ENCODE peak calls at places on chromosomes 7 and 10, in seven cellular contexts. One of them, this sample, is unnamed. For H3K4me1, the result is how much of the 10 kb centered on the place peaks cover.

GRCh38 chr7:143882611-143883078 is 19.3 kb downstream of the TCAF1 start:
- DNase-seq in aorta: peak
- DNase-seq in heart left ventricle: peak
- DNase-seq in Caco-2: no peak
- DNase-seq in PC-9: no peak
- DNase-seq in osteoblast: peak
- DNase-seq in cardiac muscle cell: peak
- DNase-seq in this sample: peak

GRCh38 chr10:122054046-122055025 is 65.4 kb downstream of the TACC2 start:
- DNase-seq in cardiac muscle cell: peak
- DNase-seq in aorta: peak
- DNase-seq in heart left ventricle: peak
- DNase-seq in Caco-2: peak
- DNase-seq in PC-9: peak
- DNase-seq in osteoblast: peak
- DNase-seq in this sample: peak

GRCh38 chr10:64086083-64086772 is 565.0 kb downstream of the REEP3 start:
- DNase-seq in osteoblast: no peak
- DNase-seq in heart left ventricle: no peak
- DNase-seq in PC-9: no peak
- DNase-seq in cardiac muscle cell: no peak
- DNase-seq in Caco-2: no peak
- DNase-seq in aorta: no peak
- DNase-seq in this sample: no peak

GRCh38 chr7:139913006-139913405 is 83.9 kb downstream of the TBXAS1 start:
- DNase-seq in heart left ventricle: no peak
- DNase-seq in osteoblast: no peak
- DNase-seq in PC-9: no peak
- DNase-seq in Caco-2: no peak
- DNase-seq in aorta: peak
- DNase-seq in cardiac muscle cell: peak
- DNase-seq in this sample: no peak

GRCh38 chr7:26964409-26964808 is 100.0 kb upstream of the SKAP2 start:
- DNase-seq in osteoblast: no peak
- DNase-seq in aorta: no peak
- DNase-seq in heart left ventricle: no peak
- DNase-seq in cardiac muscle cell: no peak
- DNase-seq in Caco-2: no peak
- DNase-seq in PC-9: no peak
- DNase-seq in this sample: no peak

GRCh38 chr7:50781371-50781770 is 1.3 kb downstream of the GRB10 start:
- DNase-seq in heart left ventricle: no peak
- DNase-seq in osteoblast: no peak
- DNase-seq in Caco-2: no peak
- DNase-seq in aorta: no peak
- DNase-seq in cardiac muscle cell: no peak
- DNase-seq in PC-9: no peak
- DNase-seq in this sample: no peak

GRCh38 chr7:12119638-12120303 is 91.3 kb upstream of the TMEM106B start:
- DNase-seq in cardiac muscle cell: no peak
- DNase-seq in osteoblast: no peak
- DNase-seq in PC-9: no peak
- DNase-seq in aorta: no peak
- DNase-seq in heart left ventricle: no peak
- DNase-seq in Caco-2: no peak
- DNase-seq in this sample: no peak

GRCh38 chr7:142603870-142604448 is 145.3 kb upstream of the PRSS1 start:
- DNase-seq in osteoblast: no peak
- DNase-seq in PC-9: peak
- DNase-seq in aorta: no peak
- DNase-seq in Caco-2: peak
- DNase-seq in heart left ventricle: no peak
- DNase-seq in cardiac muscle cell: peak
- DNase-seq in this sample: no peak

GRCh38 chr10:133334495-133335237 is 2.0 kb downstream of the CALY start:
- DNase-seq in Caco-2: no peak
- DNase-seq in aorta: no peak
- DNase-seq in osteoblast: peak
- DNase-seq in heart left ventricle: no peak
- DNase-seq in cardiac muscle cell: peak
- DNase-seq in PC-9: no peak
- DNase-seq in this sample: peak

GRCh38 chr10:86968271-86968993 is at the start of gene ADIRF:
- DNase-seq in osteoblast: peak
- DNase-seq in cardiac muscle cell: no peak
- DNase-seq in PC-9: peak
- DNase-seq in heart left ventricle: peak
- DNase-seq in aorta: peak
- DNase-seq in Caco-2: no peak
- DNase-seq in this sample: peak

GRCh38 chr7:85750454-85750949 is 563.6 kb upstream of the SEMA3D start:
- DNase-seq in cardiac muscle cell: peak
- DNase-seq in PC-9: no peak
- DNase-seq in aorta: no peak
- DNase-seq in heart left ventricle: no peak
- DNase-seq in Caco-2: peak
- DNase-seq in osteoblast: peak
- DNase-seq in this sample: no peak

GRCh38 chr7:42922017-42922753 is 9.8 kb downstream of the PSMA2 start:
- DNase-seq in osteoblast: no peak
- DNase-seq in PC-9: no peak
- DNase-seq in aorta: no peak
- DNase-seq in heart left ventricle: no peak
- DNase-seq in Caco-2: no peak
- DNase-seq in cardiac muscle cell: no peak
- DNase-seq in this sample: no peak

GRCh38 chr10:72276013-72276387 is 2.3 kb downstream of the DDIT4 start:
- DNase-seq in PC-9: peak
- DNase-seq in osteoblast: no peak
- DNase-seq in cardiac muscle cell: peak
- DNase-seq in aorta: no peak
- DNase-seq in Caco-2: no peak
- DNase-seq in heart left ventricle: no peak
- DNase-seq in this sample: peak

GRCh38 chr10:24706479-24707118 is 17.1 kb downstream of the ARHGAP21 start:
- DNase-seq in Caco-2: no peak
- DNase-seq in aorta: no peak
- DNase-seq in cardiac muscle cell: peak
- DNase-seq in PC-9: peak
- DNase-seq in osteoblast: peak
- DNase-seq in heart left ventricle: no peak
- DNase-seq in this sample: no peak

GRCh38 chr10:24701447-24701846 is 22.2 kb downstream of the ARHGAP21 start:
- DNase-seq in cardiac muscle cell: peak
- DNase-seq in PC-9: no peak
- DNase-seq in aorta: no peak
- DNase-seq in heart left ventricle: no peak
- DNase-seq in Caco-2: no peak
- DNase-seq in osteoblast: no peak
- DNase-seq in this sample: no peak

GRCh38 chr10:24707445-24707844 is 16.2 kb downstream of the ARHGAP21 start:
- DNase-seq in osteoblast: no peak
- DNase-seq in PC-9: no peak
- DNase-seq in aorta: no peak
- DNase-seq in Caco-2: no peak
- DNase-seq in cardiac muscle cell: no peak
- DNase-seq in heart left ventricle: no peak
- DNase-seq in this sample: no peak

GRCh38 chr10:24700911-24701310 is 22.8 kb downstream of the ARHGAP21 start:
- DNase-seq in heart left ventricle: no peak
- DNase-seq in cardiac muscle cell: no peak
- DNase-seq in Caco-2: no peak
- DNase-seq in osteoblast: no peak
- DNase-seq in aorta: no peak
- DNase-seq in PC-9: no peak
- DNase-seq in this sample: no peak

GRCh38 chr10:24703700-24704099 is 20.0 kb downstream of the ARHGAP21 start:
- DNase-seq in osteoblast: peak
- DNase-seq in PC-9: no peak
- DNase-seq in aorta: no peak
- DNase-seq in Caco-2: no peak
- DNase-seq in cardiac muscle cell: peak
- DNase-seq in heart left ventricle: no peak
- DNase-seq in this sample: no peak
- H3K4me3 ChIP-seq in osteoblast: no peak
- H3K4me3 ChIP-seq in PC-9: no peak
- H3K4me3 ChIP-seq in aorta: no peak
- H3K4me3 ChIP-seq in Caco-2: no peak
- H3K4me3 ChIP-seq in cardiac muscle cell: no peak
- H3K4me3 ChIP-seq in heart left ventricle: no peak
- H3K4me3 ChIP-seq in this sample: no peak

GRCh38 chr10:100346351-100346764 is 675 bp upstream of the SCD start:
- DNase-seq in aorta: peak
- DNase-seq in heart left ventricle: peak
- DNase-seq in osteoblast: peak
- DNase-seq in PC-9: peak
- DNase-seq in cardiac muscle cell: peak
- DNase-seq in Caco-2: peak
- DNase-seq in this sample: peak

GRCh38 chr10:100348389-100348927 is 1.4 kb downstream of the SCD start:
- DNase-seq in Caco-2: no peak
- DNase-seq in aorta: no peak
- DNase-seq in heart left ventricle: no peak
- DNase-seq in osteoblast: peak
- DNase-seq in cardiac muscle cell: no peak
- DNase-seq in PC-9: no peak
- DNase-seq in this sample: no peak

GRCh38 chr10:100347568-100348195 is 649 bp downstream of the SCD start:
- DNase-seq in heart left ventricle: no peak
- DNase-seq in osteoblast: peak
- DNase-seq in cardiac muscle cell: no peak
- DNase-seq in aorta: no peak
- DNase-seq in PC-9: no peak
- DNase-seq in Caco-2: no peak
- DNase-seq in this sample: no peak

GRCh38 chr10:100345570-100346330 is 1.3 kb upstream of the SCD start:
- DNase-seq in cardiac muscle cell: peak
- DNase-seq in PC-9: peak
- DNase-seq in aorta: no peak
- DNase-seq in osteoblast: peak
- DNase-seq in Caco-2: peak
- DNase-seq in heart left ventricle: no peak
- DNase-seq in this sample: no peak

DNA sequence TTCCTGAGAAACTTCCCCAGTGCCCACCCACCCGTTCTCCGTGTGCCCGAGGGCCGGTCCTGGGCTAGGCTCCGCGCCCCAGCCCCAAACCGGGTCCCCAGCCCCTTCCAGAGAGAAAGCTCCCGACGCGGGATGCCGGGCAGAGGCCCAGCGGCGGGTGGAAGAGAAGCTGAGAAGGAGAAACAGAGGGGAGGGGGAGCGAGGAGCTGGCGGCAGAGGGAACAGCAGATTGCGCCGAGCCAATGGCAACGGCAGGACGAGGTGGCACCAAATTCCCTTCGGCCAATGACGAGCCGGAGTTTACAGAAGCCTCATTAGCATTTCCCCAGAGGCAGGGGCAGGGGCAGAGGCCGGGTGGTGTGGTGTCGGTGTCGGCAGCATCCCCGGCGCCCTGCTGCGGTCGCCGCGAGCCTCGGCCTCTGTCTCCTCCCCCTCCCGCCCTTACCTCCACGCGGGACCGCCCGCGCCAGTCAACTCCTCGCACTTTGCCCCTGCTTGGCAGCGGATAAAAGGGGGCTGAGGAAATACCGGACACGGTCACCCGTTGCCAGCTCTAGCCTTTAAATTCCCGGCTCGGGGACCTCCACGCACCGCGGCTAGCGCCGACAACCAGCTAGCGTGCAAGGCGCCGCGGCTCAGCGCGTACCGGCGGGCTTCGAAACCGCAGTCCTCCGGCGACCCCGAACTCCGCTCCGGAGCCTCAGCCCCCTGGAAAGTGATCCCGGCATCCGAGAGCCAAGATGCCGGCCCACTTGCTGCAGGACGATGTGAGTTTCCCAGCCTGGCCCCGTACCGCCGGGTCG is at the start of gene SCD:
- DNase-seq in heart left ventricle: peak
- DNase-seq in aorta: peak
- DNase-seq in cardiac muscle cell: peak
- DNase-seq in PC-9: peak
- DNase-seq in osteoblast: peak
- DNase-seq in Caco-2: peak
- DNase-seq in this sample: peak
- H3K4me1 ChIP-seq in heart left ventricle: under half
- H3K4me1 ChIP-seq in aorta: under half
- H3K4me1 ChIP-seq in cardiac muscle cell: under half
- H3K4me1 ChIP-seq in PC-9: under half
- H3K4me1 ChIP-seq in osteoblast: under half
- H3K4me1 ChIP-seq in Caco-2: under half
- H3K4me1 ChIP-seq in this sample: under half

GRCh38 chr10:131055437-131055836 is 256.1 kb downstream of the TCERG1L start:
- DNase-seq in heart left ventricle: no peak
- DNase-seq in Caco-2: no peak
- DNase-seq in aorta: no peak
- DNase-seq in osteoblast: no peak
- DNase-seq in PC-9: no peak
- DNase-seq in cardiac muscle cell: no peak
- DNase-seq in this sample: no peak
- H3K4me3 ChIP-seq in heart left ventricle: no peak
- H3K4me3 ChIP-seq in Caco-2: no peak
- H3K4me3 ChIP-seq in aorta: no peak
- H3K4me3 ChIP-seq in osteoblast: no peak
- H3K4me3 ChIP-seq in PC-9: no peak
- H3K4me3 ChIP-seq in cardiac muscle cell: no peak
- H3K4me3 ChIP-seq in this sample: no peak

GRCh38 chr10:32954545-32955298 is 3.3 kb downstream of the ITGB1 start:
- DNase-seq in heart left ventricle: no peak
- DNase-seq in aorta: no peak
- DNase-seq in cardiac muscle cell: no peak
- DNase-seq in Caco-2: no peak
- DNase-seq in osteoblast: no peak
- DNase-seq in PC-9: no peak
- DNase-seq in this sample: no peak

GRCh38 chr10:32954080-32954479 is 4.0 kb downstream of the ITGB1 start:
- DNase-seq in heart left ventricle: no peak
- DNase-seq in PC-9: no peak
- DNase-seq in aorta: no peak
- DNase-seq in Caco-2: no peak
- DNase-seq in osteoblast: no peak
- DNase-seq in cardiac muscle cell: no peak
- DNase-seq in this sample: no peak

GRCh38 chr10:32955790-32956189 is 2.2 kb downstream of the ITGB1 start:
- DNase-seq in Caco-2: no peak
- DNase-seq in osteoblast: no peak
- DNase-seq in aorta: no peak
- DNase-seq in PC-9: no peak
- DNase-seq in cardiac muscle cell: no peak
- DNase-seq in heart left ventricle: no peak
- DNase-seq in this sample: no peak

GRCh38 chr10:32956365-32957197 is 1.4 kb downstream of the ITGB1 start:
- DNase-seq in osteoblast: no peak
- DNase-seq in aorta: no peak
- DNase-seq in Caco-2: no peak
- DNase-seq in PC-9: no peak
- DNase-seq in heart left ventricle: no peak
- DNase-seq in cardiac muscle cell: no peak
- DNase-seq in this sample: no peak

GRCh38 chr10:32955299-32955772 is 2.7 kb downstream of the ITGB1 start:
- DNase-seq in heart left ventricle: no peak
- DNase-seq in aorta: no peak
- DNase-seq in cardiac muscle cell: no peak
- DNase-seq in Caco-2: no peak
- DNase-seq in osteoblast: no peak
- DNase-seq in PC-9: no peak
- DNase-seq in this sample: no peak
- H3K4me1 ChIP-seq in heart left ventricle: half or more
- H3K4me1 ChIP-seq in aorta: under half
- H3K4me1 ChIP-seq in cardiac muscle cell: half or more
- H3K4me1 ChIP-seq in Caco-2: half or more
- H3K4me1 ChIP-seq in osteoblast: half or more
- H3K4me1 ChIP-seq in PC-9: half or more
- H3K4me1 ChIP-seq in this sample: half or more

GRCh38 chr10:91629715-91630549 is 2.9 kb downstream of the PPP1R3C start:
- DNase-seq in aorta: no peak
- DNase-seq in osteoblast: peak
- DNase-seq in heart left ventricle: no peak
- DNase-seq in Caco-2: no peak
- DNase-seq in PC-9: no peak
- DNase-seq in cardiac muscle cell: no peak
- DNase-seq in this sample: no peak
- H3K4me3 ChIP-seq in aorta: peak
- H3K4me3 ChIP-seq in osteoblast: peak
- H3K4me3 ChIP-seq in heart left ventricle: peak
- H3K4me3 ChIP-seq in Caco-2: no peak
- H3K4me3 ChIP-seq in PC-9: no peak
- H3K4me3 ChIP-seq in cardiac muscle cell: peak
- H3K4me3 ChIP-seq in this sample: peak